ENCODE peak calls at places on chromosomes 11 and 22, in eight cellular contexts. Z, H, D, P, K, B, A and R are unnamed samples.

GRCh38 chr11:34147581-34147980 is 42.2 kb downstream of the NAT10 start:
- DNase-seq in Z (no peak), H (no peak), D (no peak), P (no peak), K (no peak), B (no peak), A (no peak), R (no peak)

GRCh38 chr11:124612045-124612444 is 817 bp downstream of the PANX3 start:
- DNase-seq in Z (no peak), H (no peak), D (no peak), P (peak; percentile 8), K (no peak), B (no peak), A (no peak), R (no peak)

GRCh38 chr22:23862103-23862502 is 4.4 kb downstream of the SLC2A11 start:
- DNase-seq in Z (peak; percentile 52), H (no peak), D (peak; percentile 50), P (peak; percentile 41), K (no peak), B (no peak), A (no peak), R (peak; percentile 54)

GRCh38 chr22:19178065-19178658 is 374 bp downstream of the SLC25A1 start:
- DNase-seq in Z (peak; percentile 76), H (no peak), D (peak; percentile 64), P (peak; percentile 79), K (peak; percentile 48), B (no peak), A (no peak), R (peak; percentile 11)

GRCh38 chr22:50672041-50672440 is 582 bp upstream of the SHANK3 start:
- DNase-seq in Z (no peak), H (no peak), D (no peak), P (no peak), K (no peak), B (no peak), A (no peak), R (no peak)

GRCh38 chr11:117199061-117199915 is at the start of gene TAGLN:
- DNase-seq in Z (peak; percentile 92), H (peak; percentile 71), D (peak; percentile 92), P (no peak), K (no peak), B (peak; percentile 87), A (peak; percentile 95), R (peak; percentile 72)

GRCh38 chr11:48384670-48385069 is 18.4 kb upstream of the OR4C5 start:
- DNase-seq in Z (no peak), H (no peak), D (no peak), P (no peak), K (no peak), B (no peak), A (no peak), R (no peak)

GRCh38 chr22:36244522-36245391 is 5.4 kb upstream of the APOL2 start:
- DNase-seq in Z (peak; percentile 64), H (peak; percentile 57), D (no peak), P (no peak), K (no peak), B (peak; percentile 17), A (peak; percentile 49), R (peak; percentile 65)